ENCODE peak calls at places on chromosomes 16 and 17, in four cellular contexts. One of them, this sample, is unnamed.

GRCh38 chr16:85522842-85523601 is 90.1 kb upstream of the GSE1 start:
- DNase-seq in H1: no peak
- DNase-seq in HepG2: no peak
- DNase-seq in HCT116: no peak
- DNase-seq in this sample: no peak

GRCh38 chr17:48841395-48841831 is 10.6 kb downstream of the CALCOCO2 start:
- DNase-seq in H1: no peak
- DNase-seq in HepG2: no peak
- DNase-seq in HCT116: no peak
- DNase-seq in this sample: no peak

GRCh38 chr17:60386475-60387058 is 5.4 kb downstream of the USP32 start:
- DNase-seq in H1: no peak
- DNase-seq in HepG2: no peak
- DNase-seq in HCT116: no peak
- DNase-seq in this sample: no peak

GRCh38 chr17:15123593-15124590 is 141.2 kb downstream of the PMP22 start:
- DNase-seq in H1: no peak
- DNase-seq in HepG2: no peak
- DNase-seq in HCT116: no peak
- DNase-seq in this sample: no peak

GRCh38 chr16:81524382-81524781 is 79.8 kb downstream of the CMIP start:
- DNase-seq in H1: no peak
- DNase-seq in HepG2: no peak
- DNase-seq in HCT116: no peak
- DNase-seq in this sample: no peak

GRCh38 chr16:20519231-20519630 is 56.9 kb downstream of the ACSM2B start:
- DNase-seq in H1: no peak
- DNase-seq in HepG2: no peak
- DNase-seq in HCT116: no peak
- DNase-seq in this sample: no peak

GRCh38 chr16:29675811-29676643 is 3.0 kb upstream of the QPRT start:
- DNase-seq in H1: no peak
- DNase-seq in HepG2: peak; percentile 60
- DNase-seq in HCT116: peak; percentile 24
- DNase-seq in this sample: no peak

GRCh38 chr17:57735707-57736106 is 9.4 kb downstream of the CCDC182 start:
- DNase-seq in H1: no peak
- DNase-seq in HepG2: peak; percentile 37
- DNase-seq in HCT116: peak; percentile 36
- DNase-seq in this sample: peak; percentile 35

GRCh38 chr16:75219838-75220237 is 1.1 kb downstream of the CTRB1 start:
- DNase-seq in H1: no peak
- DNase-seq in HepG2: no peak
- DNase-seq in HCT116: no peak
- DNase-seq in this sample: no peak

GRCh38 chr17:3015890-3016289 is 47.5 kb downstream of the OR1D5 start:
- DNase-seq in H1: no peak
- DNase-seq in HepG2: no peak
- DNase-seq in HCT116: no peak
- DNase-seq in this sample: no peak

GRCh38 chr16:29820271-29820701 is at the start of gene MVP:
- DNase-seq in H1: no peak
- DNase-seq in HepG2: no peak
- DNase-seq in HCT116: no peak
- DNase-seq in this sample: no peak

GRCh38 chr16:58379736-58380135 is 12.5 kb upstream of the GINS3 start:
- DNase-seq in H1: no peak
- DNase-seq in HepG2: no peak
- DNase-seq in HCT116: no peak
- DNase-seq in this sample: no peak

GRCh38 chr16:87713469-87714229 is 52.1 kb downstream of the KLHDC4 start:
- DNase-seq in H1: no peak
- DNase-seq in HepG2: no peak
- DNase-seq in HCT116: no peak
- DNase-seq in this sample: no peak

GRCh38 chr16:85673529-85674417 is 15.0 kb downstream of the GINS2 start:
- DNase-seq in H1: no peak
- DNase-seq in HepG2: no peak
- DNase-seq in HCT116: no peak
- DNase-seq in this sample: no peak

GRCh38 chr17:57838857-57839570 is 10.8 kb downstream of the MRPS23 start:
- DNase-seq in H1: no peak
- DNase-seq in HepG2: no peak
- DNase-seq in HCT116: no peak
- DNase-seq in this sample: no peak

GRCh38 chr17:30113213-30113612 is 3.4 kb upstream of the NSRP1 start:
- DNase-seq in H1: no peak
- DNase-seq in HepG2: peak; percentile 13
- DNase-seq in HCT116: no peak
- DNase-seq in this sample: no peak

GRCh38 chr16:2472885-2473284 is 1.8 kb downstream of the NTN3 start:
- DNase-seq in H1: no peak
- DNase-seq in HepG2: no peak
- DNase-seq in HCT116: no peak
- DNase-seq in this sample: no peak

GRCh38 chr16:2472488-2472864 is 1.4 kb downstream of the NTN3 start:
- DNase-seq in H1: no peak
- DNase-seq in HepG2: no peak
- DNase-seq in HCT116: no peak
- DNase-seq in this sample: no peak

GRCh38 chr16:2473999-2474876 is 689 bp upstream of the TBC1D24 start:
- DNase-seq in H1: no peak
- DNase-seq in HepG2: no peak
- DNase-seq in HCT116: no peak
- DNase-seq in this sample: no peak

GRCh38 chr16:2474877-2475412 is at the start of gene TBC1D24:
- DNase-seq in H1: no peak
- DNase-seq in HepG2: peak; percentile 67
- DNase-seq in HCT116: peak; percentile 50
- DNase-seq in this sample: peak; percentile 66

GRCh38 chr16:2473425-2473926 is 1.5 kb upstream of the TBC1D24 start:
- DNase-seq in H1: no peak
- DNase-seq in HepG2: no peak
- DNase-seq in HCT116: no peak
- DNase-seq in this sample: no peak
- H3K4me1 ChIP-seq in H1: peaks cover 15% of the 10 kb centered on the region
- H3K4me1 ChIP-seq in HepG2: peaks cover 74% of the 10 kb centered on the region
- H3K4me1 ChIP-seq in HCT116: peaks cover 29% of the 10 kb centered on the region
- H3K4me1 ChIP-seq in this sample: peaks cover 46% of the 10 kb centered on the region

GRCh38 chr16:21645261-21645721 is 7.1 kb downstream of the IGSF6 start:
- DNase-seq in H1: no peak
- DNase-seq in HepG2: no peak
- DNase-seq in HCT116: no peak
- DNase-seq in this sample: no peak

GRCh38 chr16:21646721-21647561 is 5.5 kb downstream of the IGSF6 start:
- DNase-seq in H1: no peak
- DNase-seq in HepG2: no peak
- DNase-seq in HCT116: no peak
- DNase-seq in this sample: no peak

GRCh38 chr16:21647562-21648164 is 4.7 kb downstream of the IGSF6 start:
- DNase-seq in H1: no peak
- DNase-seq in HepG2: peak; percentile 45
- DNase-seq in HCT116: no peak
- DNase-seq in this sample: no peak

GRCh38 chr16:21644674-21645073 is 7.7 kb downstream of the IGSF6 start:
- DNase-seq in H1: no peak
- DNase-seq in HepG2: no peak
- DNase-seq in HCT116: no peak
- DNase-seq in this sample: no peak

DNA sequence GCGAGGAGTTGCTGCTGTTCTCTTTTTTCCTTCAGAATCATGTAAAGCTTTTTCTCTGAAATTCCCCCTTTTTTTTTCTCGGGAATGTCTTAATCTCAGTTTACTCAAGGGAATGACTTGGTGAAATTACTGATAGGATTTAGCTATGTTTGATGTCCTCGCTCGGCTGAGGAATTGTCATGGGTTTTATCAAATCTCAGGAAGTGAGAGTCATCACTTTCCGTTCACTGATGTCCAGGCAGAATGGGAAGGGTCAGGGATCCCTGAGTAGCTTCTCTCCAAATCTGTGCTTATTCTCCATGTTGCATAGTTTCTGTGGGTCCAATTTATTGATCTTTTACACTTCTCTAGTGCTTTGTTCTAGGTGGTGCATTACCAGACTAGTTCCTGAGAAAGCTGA is 6.3 kb downstream of the IGSF6 start:
- DNase-seq in H1: no peak
- DNase-seq in HepG2: no peak
- DNase-seq in HCT116: no peak
- DNase-seq in this sample: no peak
- TF ChIP-seq ZNF274 in H1: no peak
- TF ChIP-seq ZNF274 in HepG2: no peak
- TF ChIP-seq ZNF274 in HCT116: no peak
- TF ChIP-seq ZNF274 in this sample: no peak

DNA sequence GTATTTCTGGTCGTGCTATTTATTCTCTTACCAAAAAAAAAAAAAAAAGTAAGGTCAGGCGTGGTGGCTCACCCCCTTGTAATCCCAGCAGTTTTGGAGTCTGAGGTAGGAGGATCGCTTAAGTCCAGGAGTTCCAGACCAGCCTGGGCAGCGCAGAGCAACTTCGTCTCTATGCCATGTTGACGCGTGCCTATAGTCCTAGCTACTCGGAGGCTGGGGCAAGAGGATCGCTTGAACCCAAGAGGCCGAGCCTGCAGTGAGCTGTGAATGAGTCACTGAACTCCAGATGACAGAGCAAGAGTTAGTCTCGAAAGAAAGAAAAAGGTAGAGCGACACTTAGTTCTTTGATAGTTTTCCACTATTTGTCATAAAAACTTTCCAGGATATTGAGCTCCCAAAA is 1.4 kb upstream of the TENT4B start:
- DNase-seq in H1: no peak
- DNase-seq in HepG2: no peak
- DNase-seq in HCT116: no peak
- DNase-seq in this sample: no peak
- H3K9ac ChIP-seq in H1: no peak overlapping the region
- H3K9ac ChIP-seq in HepG2: peak overlapping the region; percentile 99
- H3K9ac ChIP-seq in HCT116: peak overlapping the region; percentile 78
- H3K9ac ChIP-seq in this sample: peak overlapping the region; percentile 95

GRCh38 chr16:89324056-89325010 is 106.8 kb downstream of the ZNF778 start:
- DNase-seq in H1: no peak
- DNase-seq in HepG2: no peak
- DNase-seq in HCT116: no peak
- DNase-seq in this sample: no peak
- H3K4me1 ChIP-seq in H1: peaks cover 29% of the 10 kb centered on the region
- H3K4me1 ChIP-seq in HepG2: peaks cover 89% of the 10 kb centered on the region
- H3K4me1 ChIP-seq in HCT116: peaks cover 96% of the 10 kb centered on the region
- H3K4me1 ChIP-seq in this sample: peaks cover 49% of the 10 kb centered on the region

GRCh38 chr16:67246081-67246944 is 968 bp downstream of the FHOD1 start:
- DNase-seq in H1: peak; percentile 88
- DNase-seq in HepG2: peak; percentile 87
- DNase-seq in HCT116: peak; percentile 84
- DNase-seq in this sample: peak; percentile 84

GRCh38 chr16:67245189-67245585 is 2.1 kb downstream of the FHOD1 start:
- DNase-seq in H1: no peak
- DNase-seq in HepG2: no peak
- DNase-seq in HCT116: no peak
- DNase-seq in this sample: no peak

GRCh38 chr16:67244387-67245188 is 2.7 kb downstream of the FHOD1 start:
- DNase-seq in H1: no peak
- DNase-seq in HepG2: no peak
- DNase-seq in HCT116: peak; percentile 63
- DNase-seq in this sample: no peak

GRCh38 chr16:67246945-67247697 is at the start of gene FHOD1:
- DNase-seq in H1: peak; percentile 84
- DNase-seq in HepG2: peak; percentile 83
- DNase-seq in HCT116: peak; percentile 83
- DNase-seq in this sample: peak; percentile 91

DNA sequence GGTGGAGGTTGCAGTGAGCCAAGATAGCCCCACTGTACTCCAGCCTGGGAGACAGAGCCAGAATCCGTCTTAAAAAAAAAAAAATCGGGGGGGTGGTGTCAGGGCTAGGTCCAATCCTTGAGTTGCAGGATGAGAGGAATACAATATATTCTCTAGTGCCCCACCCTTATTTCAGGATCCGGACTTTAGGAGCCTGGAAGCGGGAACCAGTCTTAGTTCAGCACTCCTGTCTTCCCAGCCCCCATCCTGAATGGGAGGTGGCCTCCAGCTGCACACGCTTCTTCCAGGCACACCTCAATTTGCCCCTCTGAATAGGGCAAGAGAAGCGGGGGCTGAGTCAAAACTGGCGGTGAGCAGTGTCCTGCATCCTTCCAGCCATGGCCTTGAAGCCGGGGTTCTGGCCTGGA is 1.6 kb downstream of the FHOD1 start:
- DNase-seq in H1: no peak
- DNase-seq in HepG2: no peak
- DNase-seq in HCT116: no peak
- DNase-seq in this sample: no peak
- TF ChIP-seq ZNF274 in H1: no peak
- TF ChIP-seq ZNF274 in HepG2: no peak
- TF ChIP-seq ZNF274 in HCT116: no peak
- TF ChIP-seq ZNF274 in this sample: no peak

GRCh38 chr17:82699551-82699950 is 1.1 kb upstream of the RAB40B start:
- DNase-seq in H1: no peak
- DNase-seq in HepG2: no peak
- DNase-seq in HCT116: no peak
- DNase-seq in this sample: no peak

GRCh38 chr17:82697808-82698064 is 762 bp downstream of the RAB40B start:
- DNase-seq in H1: no peak
- DNase-seq in HepG2: no peak
- DNase-seq in HCT116: no peak
- DNase-seq in this sample: no peak

GRCh38 chr17:82698974-82699442 is 510 bp upstream of the RAB40B start:
- DNase-seq in H1: no peak
- DNase-seq in HepG2: no peak
- DNase-seq in HCT116: no peak
- DNase-seq in this sample: no peak

GRCh38 chr17:82696916-82697807 is 1.3 kb downstream of the RAB40B start:
- DNase-seq in H1: no peak
- DNase-seq in HepG2: no peak
- DNase-seq in HCT116: no peak
- DNase-seq in this sample: no peak

GRCh38 chr17:82698065-82698973 is at the start of gene RAB40B:
- DNase-seq in H1: peak; percentile 88
- DNase-seq in HepG2: peak; percentile 96
- DNase-seq in HCT116: peak; percentile 98
- DNase-seq in this sample: peak; percentile 94
- H3K9ac ChIP-seq in H1: no peak within 1 kb of the TSS
- H3K9ac ChIP-seq in HepG2: peak within 1 kb of the TSS; percentile 60
- H3K9ac ChIP-seq in HCT116: peak within 1 kb of the TSS; percentile 62
- H3K9ac ChIP-seq in this sample: peak within 1 kb of the TSS; percentile 57

GRCh38 chr17:77466140-77466539 is 325.4 kb downstream of the SEC14L1 start:
- DNase-seq in H1: no peak
- DNase-seq in HepG2: no peak
- DNase-seq in HCT116: no peak
- DNase-seq in this sample: peak; percentile 76
- H3K4me1 ChIP-seq in H1: peaks cover 31% of the 10 kb centered on the region
- H3K4me1 ChIP-seq in HepG2: peaks cover 64% of the 10 kb centered on the region
- H3K4me1 ChIP-seq in HCT116: peaks cover 13% of the 10 kb centered on the region
- H3K4me1 ChIP-seq in this sample: peaks cover 26% of the 10 kb centered on the region

GRCh38 chr17:21301593-21302550 is 17.4 kb downstream of the MAP2K3 start:
- DNase-seq in H1: no peak
- DNase-seq in HepG2: no peak
- DNase-seq in HCT116: no peak
- DNase-seq in this sample: no peak
- TF ChIP-seq ZNF274 in H1: no peak
- TF ChIP-seq ZNF274 in HepG2: no peak
- TF ChIP-seq ZNF274 in HCT116: no peak
- TF ChIP-seq ZNF274 in this sample: no peak

This sample was measured in NT2/D1.